ENCODE peak calls at places on chromosomes 16 and 17, in four cellular contexts. One of them, this sample, is unnamed. For H3K4me1, the result is how much of the 10 kb centered on the place peaks cover.

GRCh38 chr17:6088141-6088540 is 18.0 kb downstream of the WSCD1 start:
- DNase-seq in right lobe of liver: no peak
- DNase-seq in vagina: no peak
- DNase-seq in colonic mucosa: no peak
- DNase-seq in this sample: peak

GRCh38 chr17:57946798-57947358 is 8.3 kb downstream of the CUEDC1 start:
- DNase-seq in right lobe of liver: peak
- DNase-seq in vagina: no peak
- DNase-seq in colonic mucosa: peak
- DNase-seq in this sample: peak

GRCh38 chr17:34249497-34249877 is 5.6 kb upstream of the CCL2 start:
- DNase-seq in right lobe of liver: no peak
- DNase-seq in vagina: no peak
- DNase-seq in colonic mucosa: no peak
- DNase-seq in this sample: no peak

GRCh38 chr16:8474576-8474975 is 115.7 kb downstream of the TMEM114 start:
- DNase-seq in right lobe of liver: no peak
- DNase-seq in vagina: no peak
- DNase-seq in colonic mucosa: no peak
- DNase-seq in this sample: no peak

GRCh38 chr17:82678265-82678891 is 20.1 kb downstream of the RAB40B start:
- DNase-seq in right lobe of liver: no peak
- DNase-seq in vagina: no peak
- DNase-seq in colonic mucosa: no peak
- DNase-seq in this sample: no peak

GRCh38 chr17:60652484-60653247 is 25.0 kb upstream of the BCAS3 start:
- DNase-seq in right lobe of liver: no peak
- DNase-seq in vagina: no peak
- DNase-seq in colonic mucosa: no peak
- DNase-seq in this sample: no peak

GRCh38 chr16:83973077-83973476 is 5.0 kb downstream of the NECAB2 start:
- DNase-seq in right lobe of liver: peak
- DNase-seq in vagina: no peak
- DNase-seq in colonic mucosa: no peak
- DNase-seq in this sample: no peak

GRCh38 chr17:42536372-42537155 is 523 bp downstream of the NAGLU start:
- DNase-seq in right lobe of liver: peak
- DNase-seq in vagina: no peak
- DNase-seq in colonic mucosa: peak
- DNase-seq in this sample: peak

GRCh38 chr17:9818760-9819159 is 3.1 kb downstream of the GSG1L2 start:
- DNase-seq in right lobe of liver: no peak
- DNase-seq in vagina: no peak
- DNase-seq in colonic mucosa: no peak
- DNase-seq in this sample: no peak

GRCh38 chr17:49760909-49761558 is 2.9 kb downstream of the FAM117A start:
- DNase-seq in right lobe of liver: no peak
- DNase-seq in vagina: no peak
- DNase-seq in colonic mucosa: no peak
- DNase-seq in this sample: no peak

GRCh38 chr17:55336426-55336825 is 71.7 kb downstream of the HLF start:
- DNase-seq in right lobe of liver: no peak
- DNase-seq in vagina: no peak
- DNase-seq in colonic mucosa: no peak
- DNase-seq in this sample: no peak

GRCh38 chr17:73317554-73318426 is 6.0 kb upstream of the CDC42EP4 start:
- DNase-seq in right lobe of liver: no peak
- DNase-seq in vagina: no peak
- DNase-seq in colonic mucosa: no peak
- DNase-seq in this sample: no peak

GRCh38 chr17:66347661-66348604 is 45.5 kb downstream of the PRKCA start:
- DNase-seq in right lobe of liver: no peak
- DNase-seq in vagina: no peak
- DNase-seq in colonic mucosa: peak
- DNase-seq in this sample: no peak

GRCh38 chr17:10547351-10547750 is 2.1 kb downstream of the MYH2 start:
- DNase-seq in right lobe of liver: no peak
- DNase-seq in vagina: no peak
- DNase-seq in colonic mucosa: no peak
- DNase-seq in this sample: no peak

GRCh38 chr16:17379121-17379571 is 91.6 kb downstream of the XYLT1 start:
- DNase-seq in right lobe of liver: no peak
- DNase-seq in vagina: no peak
- DNase-seq in colonic mucosa: no peak
- DNase-seq in this sample: no peak

GRCh38 chr17:44262654-44263225 is 5.2 kb downstream of the SLC4A1 start:
- DNase-seq in right lobe of liver: no peak
- DNase-seq in vagina: no peak
- DNase-seq in colonic mucosa: no peak
- DNase-seq in this sample: no peak

GRCh38 chr17:73548620-73549311 is 95.5 kb downstream of the SDK2 start:
- DNase-seq in right lobe of liver: no peak
- DNase-seq in vagina: no peak
- DNase-seq in colonic mucosa: no peak
- DNase-seq in this sample: no peak

GRCh38 chr17:1495265-1495664 is 2.8 kb upstream of the MYO1C start:
- DNase-seq in right lobe of liver: no peak
- DNase-seq in vagina: no peak
- DNase-seq in colonic mucosa: no peak
- DNase-seq in this sample: no peak

DNA sequence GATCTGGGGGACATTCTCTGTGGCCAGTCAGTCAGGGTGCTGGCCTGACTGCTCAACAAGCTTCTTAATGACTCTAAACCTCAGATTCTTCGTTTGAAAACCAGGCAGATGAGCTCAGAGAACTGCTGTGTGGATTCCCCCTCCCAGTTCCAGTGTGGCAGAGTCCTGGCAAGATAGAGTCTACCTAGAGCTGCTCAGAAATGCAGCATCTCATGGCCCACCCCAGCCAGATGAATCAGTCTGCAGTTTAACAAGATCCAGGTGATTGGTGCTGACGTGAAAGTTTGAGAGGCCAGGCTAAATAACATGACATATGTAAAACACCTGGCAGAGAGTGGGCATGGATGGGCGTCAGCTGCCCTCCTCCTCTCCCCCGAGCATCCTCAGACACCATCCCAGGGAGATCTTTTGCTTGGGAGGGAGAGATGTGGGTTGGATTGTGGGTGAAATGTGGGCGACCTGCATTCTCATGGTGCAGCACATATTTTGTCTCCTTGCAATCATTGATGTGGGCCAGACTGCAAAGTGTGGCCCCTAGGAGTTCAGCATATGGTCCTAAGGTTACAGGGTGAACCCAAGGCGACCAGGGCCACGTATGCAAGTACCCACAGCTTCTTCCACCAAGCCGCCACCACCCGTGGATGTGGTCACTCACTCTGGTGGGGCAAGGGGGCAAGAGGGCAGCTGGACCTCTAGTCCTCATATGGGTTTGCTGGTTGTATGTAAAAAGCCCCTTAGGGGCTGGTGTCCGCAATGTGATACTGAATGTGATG is 19.5 kb downstream of the SOCS3 start:
- DNase-seq in right lobe of liver: no peak
- DNase-seq in vagina: no peak
- DNase-seq in colonic mucosa: peak
- DNase-seq in this sample: peak
- H3K4me1 ChIP-seq in right lobe of liver: under half
- H3K4me1 ChIP-seq in vagina: under half
- H3K4me1 ChIP-seq in colonic mucosa: under half
- H3K4me1 ChIP-seq in this sample: under half

GRCh38 chr16:1863681-1864460 is 8.1 kb downstream of the MEIOB start:
- DNase-seq in right lobe of liver: no peak
- DNase-seq in vagina: no peak
- DNase-seq in colonic mucosa: no peak
- DNase-seq in this sample: no peak
- H3K27ac ChIP-seq in right lobe of liver: no peak
- H3K27ac ChIP-seq in vagina: no peak
- H3K27ac ChIP-seq in colonic mucosa: no peak
- H3K27ac ChIP-seq in this sample: no peak

DNA sequence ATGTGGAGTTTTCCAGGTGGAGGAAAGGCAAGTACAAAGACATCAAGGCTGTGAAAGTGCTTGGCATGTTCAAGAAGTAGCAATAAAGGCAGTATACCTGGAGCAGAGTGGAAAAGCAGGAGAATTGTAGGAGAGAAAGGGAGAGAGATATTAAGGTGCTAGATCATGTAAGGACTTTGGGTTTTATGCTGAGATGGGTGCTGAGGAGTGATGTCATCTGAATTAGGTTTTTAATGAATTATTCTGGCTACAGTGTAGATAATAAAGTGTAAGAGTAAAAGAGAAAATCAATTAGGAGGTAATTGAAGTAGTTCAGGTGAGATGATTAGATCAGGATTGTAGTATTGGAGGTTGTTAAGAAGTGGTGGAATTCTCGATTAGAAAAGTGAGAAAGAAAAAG is 34.0 kb downstream of the NFAT5 start:
- DNase-seq in right lobe of liver: no peak
- DNase-seq in vagina: no peak
- DNase-seq in colonic mucosa: no peak
- DNase-seq in this sample: no peak
- H3K4me1 ChIP-seq in right lobe of liver: under half
- H3K4me1 ChIP-seq in vagina: under half
- H3K4me1 ChIP-seq in colonic mucosa: under half
- H3K4me1 ChIP-seq in this sample: under half

GRCh38 chr17:78618264-78619066 is 41.3 kb upstream of the DNAH17 start:
- DNase-seq in right lobe of liver: no peak
- DNase-seq in vagina: no peak
- DNase-seq in colonic mucosa: no peak
- DNase-seq in this sample: peak
- H3K27ac ChIP-seq in right lobe of liver: no peak
- H3K27ac ChIP-seq in vagina: no peak
- H3K27ac ChIP-seq in colonic mucosa: no peak
- H3K27ac ChIP-seq in this sample: no peak

DNA sequence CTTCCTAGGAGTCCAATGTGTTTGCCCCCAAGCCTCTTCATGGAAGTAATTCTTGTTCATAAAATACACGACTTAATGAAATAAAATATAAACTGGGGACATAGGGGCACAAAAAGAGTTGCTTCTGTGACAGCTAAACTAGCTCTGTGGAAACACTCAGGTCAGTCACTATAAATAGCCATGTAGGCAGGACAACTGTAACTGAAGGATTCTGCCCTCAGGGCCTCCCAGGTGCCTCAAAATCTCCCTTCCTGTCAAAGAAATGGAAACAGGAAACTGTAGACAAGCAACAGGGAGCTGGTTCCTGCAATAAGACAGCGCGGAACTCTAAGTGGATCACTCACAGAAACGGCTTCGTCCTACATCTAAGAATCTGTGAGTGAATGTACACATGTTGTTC is 178.1 kb upstream of the ZFHX3 start:
- DNase-seq in right lobe of liver: no peak
- DNase-seq in vagina: no peak
- DNase-seq in colonic mucosa: no peak
- DNase-seq in this sample: no peak
- H3K4me1 ChIP-seq in right lobe of liver: under half
- H3K4me1 ChIP-seq in vagina: under half
- H3K4me1 ChIP-seq in colonic mucosa: under half
- H3K4me1 ChIP-seq in this sample: under half

DNA sequence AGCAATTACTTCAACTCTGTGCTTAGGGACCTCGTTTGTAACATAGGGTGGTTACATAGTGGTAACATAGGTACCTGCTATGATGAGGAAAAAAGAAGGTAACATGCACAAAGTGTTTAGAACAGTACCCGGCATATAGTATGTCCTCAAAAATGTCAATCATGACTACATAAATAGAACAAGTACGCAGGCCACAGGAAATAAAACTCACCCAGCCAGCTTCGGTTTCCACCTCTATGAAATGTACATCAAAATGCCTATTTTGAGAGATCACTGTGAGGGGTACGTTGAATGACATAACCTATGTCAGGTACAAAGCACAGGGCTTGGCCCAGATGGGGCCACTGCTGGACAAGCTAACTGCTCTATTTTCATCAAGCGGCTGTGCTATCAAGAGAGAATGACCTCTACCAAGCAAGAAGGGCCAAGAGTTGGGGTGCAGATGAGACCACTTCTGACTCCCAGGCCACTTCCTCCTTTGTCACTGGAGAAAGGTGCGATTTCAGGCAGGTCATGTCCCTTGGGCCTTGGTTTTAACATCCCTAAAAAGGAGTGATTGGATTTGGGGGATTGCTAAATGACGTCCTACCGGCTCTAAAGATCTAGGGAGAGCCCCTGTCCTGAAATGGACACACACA is 45.4 kb downstream of the WSB1 start:
- DNase-seq in right lobe of liver: no peak
- DNase-seq in vagina: no peak
- DNase-seq in colonic mucosa: no peak
- DNase-seq in this sample: no peak
- H3K27ac ChIP-seq in right lobe of liver: no peak
- H3K27ac ChIP-seq in vagina: no peak
- H3K27ac ChIP-seq in colonic mucosa: no peak
- H3K27ac ChIP-seq in this sample: no peak

DNA sequence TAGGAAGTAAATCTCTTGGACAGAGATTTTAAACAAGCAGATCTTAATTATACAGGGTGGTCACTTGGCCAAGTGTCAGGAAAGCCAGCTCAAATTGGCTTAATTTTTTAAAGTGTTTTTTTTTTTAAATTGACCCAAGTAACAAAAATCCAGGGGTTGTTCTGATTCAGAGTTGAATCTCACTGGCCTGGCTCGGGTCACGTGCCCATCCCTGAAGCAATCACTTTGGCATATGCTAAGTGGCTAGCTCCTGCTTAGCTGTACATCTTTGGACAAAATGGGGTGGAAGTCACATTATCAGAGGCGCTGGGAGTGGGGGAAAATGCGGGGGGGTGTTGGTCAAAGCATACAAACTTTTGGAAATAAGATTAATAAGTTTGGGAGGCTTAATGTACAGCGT is 23.6 kb downstream of the CLEC19A start:
- DNase-seq in right lobe of liver: no peak
- DNase-seq in vagina: no peak
- DNase-seq in colonic mucosa: no peak
- DNase-seq in this sample: no peak
- H3K4me1 ChIP-seq in right lobe of liver: under half
- H3K4me1 ChIP-seq in vagina: under half
- H3K4me1 ChIP-seq in colonic mucosa: under half
- H3K4me1 ChIP-seq in this sample: under half

GRCh38 chr17:37124074-37124824 is 175.5 kb downstream of the AATF start:
- DNase-seq in right lobe of liver: no peak
- DNase-seq in vagina: no peak
- DNase-seq in colonic mucosa: no peak
- DNase-seq in this sample: no peak
- H3K27ac ChIP-seq in right lobe of liver: no peak
- H3K27ac ChIP-seq in vagina: no peak
- H3K27ac ChIP-seq in colonic mucosa: no peak
- H3K27ac ChIP-seq in this sample: no peak

GRCh38 chr17:29109477-29110371 is 66.8 kb downstream of the PIPOX start:
- DNase-seq in right lobe of liver: no peak
- DNase-seq in vagina: no peak
- DNase-seq in colonic mucosa: no peak
- DNase-seq in this sample: no peak
- H3K4me1 ChIP-seq in right lobe of liver: under half
- H3K4me1 ChIP-seq in vagina: under half
- H3K4me1 ChIP-seq in colonic mucosa: under half
- H3K4me1 ChIP-seq in this sample: under half